ENCODE peak calls at places on chromosomes 4 and X, in four cellular contexts. V is 8988T; D is cardiac muscle cell; N is activated CD4-positive, alpha-beta T cell treated with anti-CD3 and anti-CD28 coated beads for 1 hour. O is an unnamed sample.

GRCh38 chr4:128573781-128574508 is 235.6 kb upstream of the JADE1 start:
- DNase-seq in V (no peak), D (peak), N (no peak), O (peak)

GRCh38 chr4:52200339-52200725 is 149.2 kb downstream of the SPATA18 start:
- DNase-seq in V (no peak), D (no peak), N (no peak), O (no peak)

GRCh38 chr4:82851902-82852750 is 38.8 kb downstream of the SEC31A start:
- DNase-seq in V (no peak), D (peak), N (no peak), O (peak)

GRCh38 chr4:135515295-135515694 is 1313.7 kb upstream of the PABPC4L start:
- DNase-seq in V (no peak), D (no peak), N (no peak), O (no peak)

GRCh38 chr4:180372671-180373070 is 1870.5 kb upstream of the TENM3 start:
- DNase-seq in V (no peak), D (no peak), N (no peak), O (no peak)

GRCh38 chr4:151166662-151167061 is 67.2 kb downstream of the RPS3A start:
- DNase-seq in V (no peak), D (no peak), N (no peak), O (no peak)

GRCh38 chr4:24912252-24913098 is at the start of gene CCDC149:
- DNase-seq in V (peak), D (peak), N (no peak), O (peak)

GRCh38 chrX:135463937-135464336 is 42.2 kb downstream of the SMIM10L2A start:
- DNase-seq in V (no peak), D (peak), N (no peak), O (no peak)

GRCh38 chrX:154542723-154543424 is 3.8 kb downstream of the G6PD start:
- DNase-seq in V (no peak), D (peak), N (no peak), O (peak)

GRCh38 chr4:40651280-40651679 is 21.6 kb upstream of the RBM47 start:
- DNase-seq in V (no peak), D (no peak), N (no peak), O (no peak)